ENCODE peak calls at places on chromosomes 13 and 19, in eight cellular contexts. One of them, this sample, is unnamed.

GRCh38 chr13:20942938-20943518 is 40.5 kb upstream of the XPO4 start:
- DNase-seq in NCI-H69: no peak
- DNase-seq in RWPE1: no peak
- DNase-seq in left ventricle myocardium inferior: no peak
- DNase-seq in stimulated activated CD8-positive, alpha-beta memory T cell treated with anti-CD3 and anti-CD28 coated beads, Interleukin-4, amount 100 ng/mL, for 1 hour: no peak
- DNase-seq in Right ventricle myocardium superior: no peak
- DNase-seq in SHP77: no peak
- DNase-seq in NB4: no peak
- DNase-seq in this sample: no peak

GRCh38 chr13:37642201-37642600 is 43.6 kb upstream of the POSTN start:
- DNase-seq in NCI-H69: no peak
- DNase-seq in RWPE1: no peak
- DNase-seq in left ventricle myocardium inferior: no peak
- DNase-seq in stimulated activated CD8-positive, alpha-beta memory T cell treated with anti-CD3 and anti-CD28 coated beads, Interleukin-4, amount 100 ng/mL, for 1 hour: no peak
- DNase-seq in Right ventricle myocardium superior: no peak
- DNase-seq in SHP77: no peak
- DNase-seq in NB4: no peak
- DNase-seq in this sample: no peak

GRCh38 chr19:51441410-51442390 is 16.6 kb downstream of the SIGLEC8 start:
- DNase-seq in NCI-H69: no peak
- DNase-seq in RWPE1: peak; percentile 24
- DNase-seq in left ventricle myocardium inferior: no peak
- DNase-seq in stimulated activated CD8-positive, alpha-beta memory T cell treated with anti-CD3 and anti-CD28 coated beads, Interleukin-4, amount 100 ng/mL, for 1 hour: peak; percentile 72
- DNase-seq in Right ventricle myocardium superior: no peak
- DNase-seq in SHP77: no peak
- DNase-seq in NB4: peak; percentile 91
- DNase-seq in this sample: no peak

GRCh38 chr13:64723735-64724134 is 2506.4 kb downstream of the PCDH9 start:
- DNase-seq in NCI-H69: peak; percentile 65
- DNase-seq in RWPE1: peak; percentile 75
- DNase-seq in left ventricle myocardium inferior: no peak
- DNase-seq in stimulated activated CD8-positive, alpha-beta memory T cell treated with anti-CD3 and anti-CD28 coated beads, Interleukin-4, amount 100 ng/mL, for 1 hour: no peak
- DNase-seq in Right ventricle myocardium superior: no peak
- DNase-seq in SHP77: no peak
- DNase-seq in NB4: no peak
- DNase-seq in this sample: no peak

GRCh38 chr13:99150575-99151370 is 49.9 kb upstream of the UBAC2 start:
- DNase-seq in NCI-H69: no peak
- DNase-seq in RWPE1: peak; percentile 96
- DNase-seq in left ventricle myocardium inferior: no peak
- DNase-seq in stimulated activated CD8-positive, alpha-beta memory T cell treated with anti-CD3 and anti-CD28 coated beads, Interleukin-4, amount 100 ng/mL, for 1 hour: no peak
- DNase-seq in Right ventricle myocardium superior: no peak
- DNase-seq in SHP77: no peak
- DNase-seq in NB4: no peak
- DNase-seq in this sample: peak; percentile 38

GRCh38 chr13:85266771-85267170 is 532.4 kb downstream of the SLITRK6 start:
- DNase-seq in NCI-H69: no peak
- DNase-seq in RWPE1: no peak
- DNase-seq in left ventricle myocardium inferior: no peak
- DNase-seq in stimulated activated CD8-positive, alpha-beta memory T cell treated with anti-CD3 and anti-CD28 coated beads, Interleukin-4, amount 100 ng/mL, for 1 hour: no peak
- DNase-seq in Right ventricle myocardium superior: no peak
- DNase-seq in SHP77: peak; percentile 50
- DNase-seq in NB4: no peak
- DNase-seq in this sample: no peak

GRCh38 chr13:113654175-113654560 is 3.8 kb downstream of the ATP4B start:
- DNase-seq in NCI-H69: peak; percentile 46
- DNase-seq in RWPE1: no peak
- DNase-seq in left ventricle myocardium inferior: no peak
- DNase-seq in stimulated activated CD8-positive, alpha-beta memory T cell treated with anti-CD3 and anti-CD28 coated beads, Interleukin-4, amount 100 ng/mL, for 1 hour: no peak
- DNase-seq in Right ventricle myocardium superior: peak; percentile 17
- DNase-seq in SHP77: no peak
- DNase-seq in NB4: no peak
- DNase-seq in this sample: no peak

GRCh38 chr13:101751488-101751887 is 299.0 kb downstream of the ITGBL1 start:
- DNase-seq in NCI-H69: peak; percentile 99
- DNase-seq in RWPE1: peak; percentile 59
- DNase-seq in left ventricle myocardium inferior: no peak
- DNase-seq in stimulated activated CD8-positive, alpha-beta memory T cell treated with anti-CD3 and anti-CD28 coated beads, Interleukin-4, amount 100 ng/mL, for 1 hour: no peak
- DNase-seq in Right ventricle myocardium superior: no peak
- DNase-seq in SHP77: peak; percentile 50
- DNase-seq in NB4: peak; percentile 13
- DNase-seq in this sample: peak; percentile 78

GRCh38 chr13:35791191-35791902 is 314.9 kb upstream of the MAB21L1 start:
- DNase-seq in NCI-H69: peak; percentile 9
- DNase-seq in RWPE1: no peak
- DNase-seq in left ventricle myocardium inferior: no peak
- DNase-seq in stimulated activated CD8-positive, alpha-beta memory T cell treated with anti-CD3 and anti-CD28 coated beads, Interleukin-4, amount 100 ng/mL, for 1 hour: no peak
- DNase-seq in Right ventricle myocardium superior: no peak
- DNase-seq in SHP77: no peak
- DNase-seq in NB4: no peak
- DNase-seq in this sample: no peak

GRCh38 chr13:92251815-92252214 is 853.4 kb downstream of the GPC5 start:
- DNase-seq in NCI-H69: no peak
- DNase-seq in RWPE1: no peak
- DNase-seq in left ventricle myocardium inferior: no peak
- DNase-seq in stimulated activated CD8-positive, alpha-beta memory T cell treated with anti-CD3 and anti-CD28 coated beads, Interleukin-4, amount 100 ng/mL, for 1 hour: no peak
- DNase-seq in Right ventricle myocardium superior: no peak
- DNase-seq in SHP77: no peak
- DNase-seq in NB4: no peak
- DNase-seq in this sample: no peak

GRCh38 chr13:99956473-99957349 is 14.9 kb downstream of the ZIC5 start:
- DNase-seq in NCI-H69: peak; percentile 97
- DNase-seq in RWPE1: no peak
- DNase-seq in left ventricle myocardium inferior: no peak
- DNase-seq in stimulated activated CD8-positive, alpha-beta memory T cell treated with anti-CD3 and anti-CD28 coated beads, Interleukin-4, amount 100 ng/mL, for 1 hour: no peak
- DNase-seq in Right ventricle myocardium superior: no peak
- DNase-seq in SHP77: no peak
- DNase-seq in NB4: peak; percentile 65
- DNase-seq in this sample: no peak

GRCh38 chr19:18470153-18470552 is 32.2 kb upstream of the ISYNA1 start:
- DNase-seq in NCI-H69: peak; percentile 25
- DNase-seq in RWPE1: no peak
- DNase-seq in left ventricle myocardium inferior: no peak
- DNase-seq in stimulated activated CD8-positive, alpha-beta memory T cell treated with anti-CD3 and anti-CD28 coated beads, Interleukin-4, amount 100 ng/mL, for 1 hour: no peak
- DNase-seq in Right ventricle myocardium superior: no peak
- DNase-seq in SHP77: peak; percentile 41
- DNase-seq in NB4: peak; percentile 59
- DNase-seq in this sample: peak; percentile 56

GRCh38 chr13:114285166-114285808 is 3.9 kb downstream of the UPF3A start:
- DNase-seq in NCI-H69: no peak
- DNase-seq in RWPE1: peak; percentile 49
- DNase-seq in left ventricle myocardium inferior: no peak
- DNase-seq in stimulated activated CD8-positive, alpha-beta memory T cell treated with anti-CD3 and anti-CD28 coated beads, Interleukin-4, amount 100 ng/mL, for 1 hour: no peak
- DNase-seq in Right ventricle myocardium superior: no peak
- DNase-seq in SHP77: no peak
- DNase-seq in NB4: no peak
- DNase-seq in this sample: no peak

GRCh38 chr13:96511587-96511986 is 421.7 kb downstream of the HS6ST3 start:
- DNase-seq in NCI-H69: no peak
- DNase-seq in RWPE1: no peak
- DNase-seq in left ventricle myocardium inferior: no peak
- DNase-seq in stimulated activated CD8-positive, alpha-beta memory T cell treated with anti-CD3 and anti-CD28 coated beads, Interleukin-4, amount 100 ng/mL, for 1 hour: no peak
- DNase-seq in Right ventricle myocardium superior: no peak
- DNase-seq in SHP77: no peak
- DNase-seq in NB4: no peak
- DNase-seq in this sample: no peak

GRCh38 chr19:14187586-14187985 is 18.4 kb downstream of the ADGRL1 start:
- DNase-seq in NCI-H69: no peak
- DNase-seq in RWPE1: no peak
- DNase-seq in left ventricle myocardium inferior: no peak
- DNase-seq in stimulated activated CD8-positive, alpha-beta memory T cell treated with anti-CD3 and anti-CD28 coated beads, Interleukin-4, amount 100 ng/mL, for 1 hour: no peak
- DNase-seq in Right ventricle myocardium superior: no peak
- DNase-seq in SHP77: no peak
- DNase-seq in NB4: peak; percentile 73
- DNase-seq in this sample: no peak

GRCh38 chr13:45473627-45474026 is 8.9 kb downstream of the COG3 start:
- DNase-seq in NCI-H69: peak; percentile 1
- DNase-seq in RWPE1: no peak
- DNase-seq in left ventricle myocardium inferior: no peak
- DNase-seq in stimulated activated CD8-positive, alpha-beta memory T cell treated with anti-CD3 and anti-CD28 coated beads, Interleukin-4, amount 100 ng/mL, for 1 hour: no peak
- DNase-seq in Right ventricle myocardium superior: no peak
- DNase-seq in SHP77: no peak
- DNase-seq in NB4: peak; percentile 29
- DNase-seq in this sample: peak; percentile 84

GRCh38 chr13:101399365-101399764 is 16.9 kb downstream of the NALCN start:
- DNase-seq in NCI-H69: no peak
- DNase-seq in RWPE1: no peak
- DNase-seq in left ventricle myocardium inferior: no peak
- DNase-seq in stimulated activated CD8-positive, alpha-beta memory T cell treated with anti-CD3 and anti-CD28 coated beads, Interleukin-4, amount 100 ng/mL, for 1 hour: no peak
- DNase-seq in Right ventricle myocardium superior: no peak
- DNase-seq in SHP77: no peak
- DNase-seq in NB4: no peak
- DNase-seq in this sample: no peak

GRCh38 chr19:7701654-7702457 is at the start of gene FCER2:
- DNase-seq in NCI-H69: no peak
- DNase-seq in RWPE1: no peak
- DNase-seq in left ventricle myocardium inferior: no peak
- DNase-seq in stimulated activated CD8-positive, alpha-beta memory T cell treated with anti-CD3 and anti-CD28 coated beads, Interleukin-4, amount 100 ng/mL, for 1 hour: no peak
- DNase-seq in Right ventricle myocardium superior: no peak
- DNase-seq in SHP77: no peak
- DNase-seq in NB4: peak; percentile 64
- DNase-seq in this sample: no peak

GRCh38 chr19:4474504-4475136 is 2.5 kb downstream of the HDGFL2 start:
- DNase-seq in NCI-H69: peak; percentile 46
- DNase-seq in RWPE1: peak; percentile 59
- DNase-seq in left ventricle myocardium inferior: no peak
- DNase-seq in stimulated activated CD8-positive, alpha-beta memory T cell treated with anti-CD3 and anti-CD28 coated beads, Interleukin-4, amount 100 ng/mL, for 1 hour: no peak
- DNase-seq in Right ventricle myocardium superior: no peak
- DNase-seq in SHP77: peak; percentile 81
- DNase-seq in NB4: no peak
- DNase-seq in this sample: peak; percentile 91

GRCh38 chr19:33558846-33559245 is 37.3 kb upstream of the PEPD start:
- DNase-seq in NCI-H69: peak; percentile 25
- DNase-seq in RWPE1: no peak
- DNase-seq in left ventricle myocardium inferior: no peak
- DNase-seq in stimulated activated CD8-positive, alpha-beta memory T cell treated with anti-CD3 and anti-CD28 coated beads, Interleukin-4, amount 100 ng/mL, for 1 hour: no peak
- DNase-seq in Right ventricle myocardium superior: no peak
- DNase-seq in SHP77: peak; percentile 54
- DNase-seq in NB4: no peak
- DNase-seq in this sample: no peak

GRCh38 chr13:110746443-110746842 is 32.9 kb downstream of the ING1 start:
- DNase-seq in NCI-H69: no peak
- DNase-seq in RWPE1: no peak
- DNase-seq in left ventricle myocardium inferior: no peak
- DNase-seq in stimulated activated CD8-positive, alpha-beta memory T cell treated with anti-CD3 and anti-CD28 coated beads, Interleukin-4, amount 100 ng/mL, for 1 hour: no peak
- DNase-seq in Right ventricle myocardium superior: no peak
- DNase-seq in SHP77: no peak
- DNase-seq in NB4: no peak
- DNase-seq in this sample: no peak

GRCh38 chr19:46746281-46746965 is at the start of gene STRN4:
- DNase-seq in NCI-H69: peak; percentile 87
- DNase-seq in RWPE1: peak; percentile 90
- DNase-seq in left ventricle myocardium inferior: peak; percentile 55
- DNase-seq in stimulated activated CD8-positive, alpha-beta memory T cell treated with anti-CD3 and anti-CD28 coated beads, Interleukin-4, amount 100 ng/mL, for 1 hour: peak; percentile 20
- DNase-seq in Right ventricle myocardium superior: peak; percentile 71
- DNase-seq in SHP77: peak; percentile 18
- DNase-seq in NB4: peak; percentile 83
- DNase-seq in this sample: peak; percentile 82

GRCh38 chr19:1315470-1316166 is 29.9 kb downstream of the EFNA2 start:
- DNase-seq in NCI-H69: peak; percentile 70
- DNase-seq in RWPE1: peak; percentile 66
- DNase-seq in left ventricle myocardium inferior: peak; percentile 53
- DNase-seq in stimulated activated CD8-positive, alpha-beta memory T cell treated with anti-CD3 and anti-CD28 coated beads, Interleukin-4, amount 100 ng/mL, for 1 hour: no peak
- DNase-seq in Right ventricle myocardium superior: peak; percentile 63
- DNase-seq in SHP77: no peak
- DNase-seq in NB4: peak; percentile 49
- DNase-seq in this sample: peak; percentile 32

GRCh38 chr19:46288896-46289588 is 7.8 kb upstream of the HIF3A start:
- DNase-seq in NCI-H69: no peak
- DNase-seq in RWPE1: peak; percentile 94
- DNase-seq in left ventricle myocardium inferior: peak; percentile 55
- DNase-seq in stimulated activated CD8-positive, alpha-beta memory T cell treated with anti-CD3 and anti-CD28 coated beads, Interleukin-4, amount 100 ng/mL, for 1 hour: no peak
- DNase-seq in Right ventricle myocardium superior: no peak
- DNase-seq in SHP77: no peak
- DNase-seq in NB4: peak; percentile 86
- DNase-seq in this sample: peak; percentile 76

GRCh38 chr19:11444059-11444458 is 8.6 kb downstream of the PRKCSH start:
- DNase-seq in NCI-H69: no peak
- DNase-seq in RWPE1: peak; percentile 54
- DNase-seq in left ventricle myocardium inferior: no peak
- DNase-seq in stimulated activated CD8-positive, alpha-beta memory T cell treated with anti-CD3 and anti-CD28 coated beads, Interleukin-4, amount 100 ng/mL, for 1 hour: no peak
- DNase-seq in Right ventricle myocardium superior: no peak
- DNase-seq in SHP77: no peak
- DNase-seq in NB4: no peak
- DNase-seq in this sample: no peak

GRCh38 chr19:16509141-16510061 is 13.2 kb downstream of the C19orf44 start:
- DNase-seq in NCI-H69: no peak
- DNase-seq in RWPE1: no peak
- DNase-seq in left ventricle myocardium inferior: peak; percentile 44
- DNase-seq in stimulated activated CD8-positive, alpha-beta memory T cell treated with anti-CD3 and anti-CD28 coated beads, Interleukin-4, amount 100 ng/mL, for 1 hour: no peak
- DNase-seq in Right ventricle myocardium superior: peak; percentile 76
- DNase-seq in SHP77: no peak
- DNase-seq in NB4: no peak
- DNase-seq in this sample: no peak

GRCh38 chr19:34255546-34255945 is 1.2 kb downstream of the GARRE1 start:
- DNase-seq in NCI-H69: no peak
- DNase-seq in RWPE1: no peak
- DNase-seq in left ventricle myocardium inferior: no peak
- DNase-seq in stimulated activated CD8-positive, alpha-beta memory T cell treated with anti-CD3 and anti-CD28 coated beads, Interleukin-4, amount 100 ng/mL, for 1 hour: no peak
- DNase-seq in Right ventricle myocardium superior: no peak
- DNase-seq in SHP77: no peak
- DNase-seq in NB4: no peak
- DNase-seq in this sample: no peak

GRCh38 chr13:24381539-24382265 is 72.3 kb downstream of the C1QTNF9 start:
- DNase-seq in NCI-H69: no peak
- DNase-seq in RWPE1: no peak
- DNase-seq in left ventricle myocardium inferior: no peak
- DNase-seq in stimulated activated CD8-positive, alpha-beta memory T cell treated with anti-CD3 and anti-CD28 coated beads, Interleukin-4, amount 100 ng/mL, for 1 hour: no peak
- DNase-seq in Right ventricle myocardium superior: no peak
- DNase-seq in SHP77: no peak
- DNase-seq in NB4: peak; percentile 9
- DNase-seq in this sample: no peak

GRCh38 chr13:94590744-94591143 is 5.2 kb downstream of the TGDS start:
- DNase-seq in NCI-H69: no peak
- DNase-seq in RWPE1: no peak
- DNase-seq in left ventricle myocardium inferior: no peak
- DNase-seq in stimulated activated CD8-positive, alpha-beta memory T cell treated with anti-CD3 and anti-CD28 coated beads, Interleukin-4, amount 100 ng/mL, for 1 hour: no peak
- DNase-seq in Right ventricle myocardium superior: no peak
- DNase-seq in SHP77: no peak
- DNase-seq in NB4: no peak
- DNase-seq in this sample: no peak

GRCh38 chr19:13887529-13887928 is 10.6 kb downstream of the NANOS3 start:
- DNase-seq in NCI-H69: peak; percentile 29
- DNase-seq in RWPE1: no peak
- DNase-seq in left ventricle myocardium inferior: no peak
- DNase-seq in stimulated activated CD8-positive, alpha-beta memory T cell treated with anti-CD3 and anti-CD28 coated beads, Interleukin-4, amount 100 ng/mL, for 1 hour: no peak
- DNase-seq in Right ventricle myocardium superior: no peak
- DNase-seq in SHP77: no peak
- DNase-seq in NB4: peak; percentile 88
- DNase-seq in this sample: no peak

GRCh38 chr13:45615501-45616101 is at the start of gene ERICH6B:
- DNase-seq in NCI-H69: peak; percentile 63
- DNase-seq in RWPE1: no peak
- DNase-seq in left ventricle myocardium inferior: peak; percentile 19
- DNase-seq in stimulated activated CD8-positive, alpha-beta memory T cell treated with anti-CD3 and anti-CD28 coated beads, Interleukin-4, amount 100 ng/mL, for 1 hour: no peak
- DNase-seq in Right ventricle myocardium superior: peak; percentile 48
- DNase-seq in SHP77: no peak
- DNase-seq in NB4: peak; percentile 30
- DNase-seq in this sample: peak; percentile 92

GRCh38 chr19:47369923-47370625 is 21.0 kb downstream of the DHX34 start:
- DNase-seq in NCI-H69: no peak
- DNase-seq in RWPE1: no peak
- DNase-seq in left ventricle myocardium inferior: no peak
- DNase-seq in stimulated activated CD8-positive, alpha-beta memory T cell treated with anti-CD3 and anti-CD28 coated beads, Interleukin-4, amount 100 ng/mL, for 1 hour: no peak
- DNase-seq in Right ventricle myocardium superior: no peak
- DNase-seq in SHP77: no peak
- DNase-seq in NB4: peak; percentile 98
- DNase-seq in this sample: no peak

GRCh38 chr13:32234914-32235313 is 80.2 kb downstream of the ZAR1L start:
- DNase-seq in NCI-H69: no peak
- DNase-seq in RWPE1: no peak
- DNase-seq in left ventricle myocardium inferior: no peak
- DNase-seq in stimulated activated CD8-positive, alpha-beta memory T cell treated with anti-CD3 and anti-CD28 coated beads, Interleukin-4, amount 100 ng/mL, for 1 hour: no peak
- DNase-seq in Right ventricle myocardium superior: no peak
- DNase-seq in SHP77: no peak
- DNase-seq in NB4: no peak
- DNase-seq in this sample: no peak

GRCh38 chr19:5674734-5675133 is 5.6 kb downstream of the MICOS13 start:
- DNase-seq in NCI-H69: peak; percentile 57
- DNase-seq in RWPE1: no peak
- DNase-seq in left ventricle myocardium inferior: no peak
- DNase-seq in stimulated activated CD8-positive, alpha-beta memory T cell treated with anti-CD3 and anti-CD28 coated beads, Interleukin-4, amount 100 ng/mL, for 1 hour: no peak
- DNase-seq in Right ventricle myocardium superior: no peak
- DNase-seq in SHP77: no peak
- DNase-seq in NB4: no peak
- DNase-seq in this sample: no peak